ENCODE peak calls at places on chromosomes 2 and 18, in five cellular contexts. T is SJSA1, H is tibial nerve, I is left ventricle myocardium inferior, K is upper lobe of right lung. M is an unnamed sample. For H3K27me3 and H3K36me3, the result is how much of the 10 kb centered on the place peaks cover.

GRCh38 chr2:121075006-121075545 is 209.9 kb downstream of the TFCP2L1 start:
- DNase-seq in T (peak), H (no peak), I (no peak), K (no peak), M (peak)

GRCh38 chr2:175872716-175873115 is 129.4 kb downstream of the LNPK start:
- DNase-seq in T (no peak), H (no peak), I (no peak), K (no peak), M (no peak)

GRCh38 chr2:3738454-3738853 is 35.1 kb downstream of the DCDC2C start:
- DNase-seq in T (no peak), H (no peak), I (no peak), K (no peak), M (peak)

GRCh38 chr2:161306919-161307318 is 1.3 kb upstream of the PSMD14 start:
- DNase-seq in T (no peak), H (no peak), I (no peak), K (no peak), M (no peak)

GRCh38 chr2:133039531-133039930 is 369.5 kb upstream of the LYPD1 start:
- DNase-seq in T (no peak), H (no peak), I (no peak), K (no peak), M (no peak)

GRCh38 chr2:48357351-48357750 is 172.6 kb upstream of the STON1 start:
- DNase-seq in T (no peak), H (no peak), I (no peak), K (no peak), M (no peak)

GRCh38 chr2:104945866-104946265 is 92.0 kb downstream of the POU3F3 start:
- DNase-seq in T (no peak), H (no peak), I (no peak), K (no peak), M (no peak)

GRCh38 chr2:45946023-45946422 is 294.5 kb downstream of the PRKCE start:
- DNase-seq in T (peak), H (no peak), I (no peak), K (no peak), M (no peak)

GRCh38 chr2:188119112-188119838 is 172.4 kb upstream of the GULP1 start:
- DNase-seq in T (no peak), H (no peak), I (no peak), K (no peak), M (no peak)

GRCh38 chr2:33425660-33426059 is 50.8 kb upstream of the RASGRP3 start:
- DNase-seq in T (peak), H (no peak), I (no peak), K (no peak), M (no peak)

GRCh38 chr2:70062270-70062669 is 25.0 kb upstream of the PCBP1 start:
- DNase-seq in T (no peak), H (no peak), I (no peak), K (no peak), M (no peak)

GRCh38 chr2:17146358-17146757 is 371.9 kb downstream of the RAD51AP2 start:
- DNase-seq in T (no peak), H (no peak), I (no peak), K (no peak), M (peak)

GRCh38 chr2:1518891-1519530 is 105.7 kb downstream of the TPO start:
- DNase-seq in T (no peak), H (no peak), I (peak), K (no peak), M (peak)

GRCh38 chr2:240481720-240482119 is 46.3 kb downstream of the GPC1 start:
- DNase-seq in T (no peak), H (no peak), I (no peak), K (peak), M (peak)

GRCh38 chr18:79570266-79571201 is 109.1 kb upstream of the CTDP1 start:
- DNase-seq in T (peak), H (peak), I (no peak), K (no peak), M (no peak)

DNA sequence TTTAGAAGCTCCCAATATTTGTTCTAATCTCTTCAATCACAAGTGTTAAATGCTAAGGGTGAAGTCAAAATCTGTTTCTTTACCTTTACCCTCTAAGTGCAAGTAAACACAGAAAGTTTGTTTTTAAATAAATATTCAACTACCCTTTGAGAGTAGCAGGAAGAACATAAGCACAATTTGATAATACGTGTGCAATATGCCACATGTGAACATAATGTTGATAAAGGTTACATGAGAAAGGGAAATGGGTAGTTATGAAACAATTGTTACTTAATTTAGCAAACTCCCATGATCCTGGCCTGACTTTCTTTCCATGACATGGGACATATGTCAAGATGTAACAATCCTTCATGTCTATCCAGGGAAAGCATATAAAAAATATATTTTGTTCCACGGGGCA is 7.1 kb downstream of the SPRED2 start:
- DNase-seq in T (no peak), H (no peak), I (no peak), K (no peak), M (no peak)
- H3K4me3 ChIP-seq in T (no peak), H (no peak), I (no peak), K (no peak), M (no peak)

DNA sequence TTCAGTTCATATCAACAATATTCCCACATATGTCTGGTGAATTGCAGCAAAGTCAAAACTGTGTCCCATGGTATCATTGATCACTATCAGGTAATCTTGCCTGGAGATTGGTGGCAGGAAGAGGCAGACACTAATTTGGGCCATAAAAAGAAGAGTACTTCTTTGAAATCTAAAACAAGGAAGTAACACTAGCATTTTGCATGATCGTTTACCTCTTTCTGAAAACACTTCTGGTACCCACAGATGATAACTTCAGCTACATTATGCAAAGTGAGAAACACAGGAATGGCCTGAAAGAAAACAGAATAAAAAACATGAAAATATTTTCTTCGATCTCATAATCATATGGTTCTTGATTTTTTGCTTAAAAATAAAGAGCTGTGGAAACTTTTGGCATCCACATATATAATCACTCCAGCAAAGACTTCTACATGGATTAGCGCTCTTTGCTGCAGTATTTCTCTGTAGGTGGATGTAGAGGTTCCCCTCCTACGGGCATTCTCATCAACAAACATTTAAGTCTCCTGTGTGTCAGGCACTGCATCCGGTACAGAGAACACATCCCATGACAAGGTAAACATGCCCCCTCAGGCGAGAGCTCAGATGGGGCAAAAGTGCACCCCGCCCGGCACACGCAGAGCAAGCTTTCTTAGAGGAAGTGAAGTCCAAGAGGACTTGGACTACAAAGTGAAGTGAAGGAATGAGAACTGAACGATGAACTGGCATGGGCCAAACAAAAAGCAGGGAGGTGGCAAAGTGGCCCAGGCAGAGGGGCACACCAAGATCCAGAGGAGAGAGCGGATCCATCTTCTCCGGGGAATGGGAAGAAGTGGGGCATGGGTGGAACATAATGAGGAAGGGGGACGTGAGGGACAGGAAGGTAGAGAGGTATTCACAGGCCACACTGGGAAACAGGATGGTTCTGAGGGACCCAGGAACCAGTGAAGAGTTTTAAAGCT is 68.0 kb upstream of the RIOK3 start:
- DNase-seq in T (no peak), H (no peak), I (no peak), K (no peak), M (no peak)
- H3K27me3 ChIP-seq in T (under half), H (under half), I (under half), K (under half), M (under half)

GRCh38 chr2:212816267-212816666 is 277.7 kb upstream of the ERBB4 start:
- DNase-seq in T (no peak), H (no peak), I (no peak), K (no peak), M (no peak)
- H3K36me3 ChIP-seq in T (under half), H (under half), I (under half), K (under half), M (under half)

DNA sequence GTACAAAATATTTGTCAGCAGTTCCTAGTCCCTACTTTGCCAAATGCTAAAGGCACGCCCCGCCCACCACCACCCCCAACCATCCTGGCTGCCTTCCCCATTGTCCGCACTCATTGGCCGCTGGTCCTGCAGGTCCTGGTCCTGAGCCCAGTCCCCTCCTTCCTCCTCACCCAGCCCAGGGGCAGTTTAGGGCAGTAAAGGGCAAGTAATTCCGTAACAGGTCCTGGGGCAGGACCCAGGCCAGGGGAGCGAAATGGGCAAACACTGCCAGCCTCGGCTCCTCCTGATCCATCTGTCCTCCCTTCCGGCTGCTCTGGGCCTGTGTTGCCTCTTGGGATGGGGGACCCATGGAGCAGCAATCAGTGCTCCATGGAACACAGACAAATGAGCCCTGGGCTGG is 6.1 kb downstream of the ADCY3 start:
- DNase-seq in T (no peak), H (no peak), I (no peak), K (no peak), M (peak)
- H3K4me3 ChIP-seq in T (no peak), H (no peak), I (peak), K (no peak), M (no peak)

GRCh38 chr18:37330173-37330572 is 235.4 kb downstream of the CELF4 start:
- DNase-seq in T (no peak), H (no peak), I (no peak), K (no peak), M (no peak)

GRCh38 chr18:37322497-37323035 is 243.0 kb downstream of the CELF4 start:
- DNase-seq in T (peak), H (no peak), I (no peak), K (no peak), M (peak)

GRCh38 chr18:37321578-37322496 is 243.8 kb downstream of the CELF4 start:
- DNase-seq in T (no peak), H (no peak), I (no peak), K (no peak), M (peak)

GRCh38 chr18:37328946-37329719 is 236.5 kb downstream of the CELF4 start:
- DNase-seq in T (no peak), H (no peak), I (no peak), K (no peak), M (no peak)

DNA sequence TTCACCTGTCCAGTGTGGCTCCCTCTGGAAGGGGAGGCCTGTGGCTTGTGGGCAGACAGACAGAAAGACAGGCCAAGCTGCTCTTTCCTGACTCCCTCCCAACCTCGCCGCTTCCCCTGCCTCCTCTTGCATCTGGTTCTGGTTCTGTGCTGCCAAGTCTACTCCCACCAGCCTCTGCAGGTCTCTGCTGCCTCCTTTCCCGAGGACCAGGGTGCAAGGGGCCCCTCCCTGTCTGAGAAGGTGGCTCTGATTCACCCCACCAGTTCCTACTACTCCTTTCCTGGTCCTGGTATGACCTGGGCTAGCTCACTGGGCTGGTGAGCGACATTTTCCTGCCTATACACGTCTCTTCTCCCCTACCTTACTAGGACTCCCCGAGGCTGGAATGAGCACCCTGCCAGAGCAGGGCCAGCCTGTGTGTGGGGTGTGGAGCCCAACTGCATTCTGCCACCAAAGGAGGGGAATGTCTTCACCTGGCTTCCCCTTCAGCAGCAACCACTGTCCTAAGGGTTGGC is 238.5 kb downstream of the CELF4 start:
- DNase-seq in T (no peak), H (no peak), I (no peak), K (no peak), M (no peak)
- H3K27me3 ChIP-seq in T (under half), H (under half), I (half or more), K (under half), M (under half)

GRCh38 chr2:117948585-117948984 is 65.3 kb downstream of the CCDC93 start:
- DNase-seq in T (no peak), H (no peak), I (no peak), K (no peak), M (no peak)

GRCh38 chr2:117952237-117952636 is 61.6 kb downstream of the CCDC93 start:
- DNase-seq in T (no peak), H (no peak), I (no peak), K (no peak), M (no peak)

GRCh38 chr2:117945296-117945695 is 68.6 kb downstream of the CCDC93 start:
- DNase-seq in T (no peak), H (no peak), I (no peak), K (no peak), M (no peak)

GRCh38 chr2:117944816-117945215 is 69.1 kb downstream of the CCDC93 start:
- DNase-seq in T (no peak), H (no peak), I (no peak), K (no peak), M (no peak)

GRCh38 chr2:117949800-117950199 is 64.1 kb downstream of the CCDC93 start:
- DNase-seq in T (no peak), H (no peak), I (no peak), K (no peak), M (no peak)
- H3K36me3 ChIP-seq in T (half or more), H (half or more), I (half or more), K (half or more), M (under half)

M was measured in H7.